ENCODE peak calls at places on chromosome 19, in seven cellular contexts. One of them, this sample, is unnamed.

GRCh38 chr19:11050323-11051114 is 38.7 kb upstream of the LDLR start:
- DNase-seq in neural progenitor cell: no peak
- DNase-seq in hepatocyte: no peak
- DNase-seq in MM.1S: no peak
- DNase-seq in PC-3: no peak
- DNase-seq in GM23248: no peak
- DNase-seq in HCT116: no peak
- DNase-seq in this sample: no peak

GRCh38 chr19:15421726-15422260 is 3.0 kb upstream of the AKAP8L start:
- DNase-seq in MM.1S: no peak
- DNase-seq in hepatocyte: no peak
- DNase-seq in HCT116: no peak
- DNase-seq in neural progenitor cell: no peak
- DNase-seq in PC-3: no peak
- DNase-seq in GM23248: no peak
- DNase-seq in this sample: no peak

GRCh38 chr19:48806818-48807589 is 3.8 kb downstream of the BCAT2 start:
- DNase-seq in GM23248: peak; percentile 73
- DNase-seq in MM.1S: no peak
- DNase-seq in HCT116: no peak
- DNase-seq in neural progenitor cell: peak; percentile 42
- DNase-seq in hepatocyte: peak; percentile 87
- DNase-seq in PC-3: peak; percentile 37
- DNase-seq in this sample: peak; percentile 68

GRCh38 chr19:11641241-11641640 is 44.0 kb downstream of the ZNF627 start:
- DNase-seq in neural progenitor cell: no peak
- DNase-seq in HCT116: no peak
- DNase-seq in PC-3: no peak
- DNase-seq in MM.1S: no peak
- DNase-seq in hepatocyte: no peak
- DNase-seq in GM23248: no peak
- DNase-seq in this sample: no peak

GRCh38 chr19:532578-533484 is 1.3 kb downstream of the CDC34 start:
- DNase-seq in neural progenitor cell: peak; percentile 86
- DNase-seq in GM23248: peak; percentile 83
- DNase-seq in hepatocyte: peak; percentile 83
- DNase-seq in PC-3: peak; percentile 53
- DNase-seq in MM.1S: peak; percentile 64
- DNase-seq in HCT116: peak; percentile 51
- DNase-seq in this sample: peak; percentile 90

GRCh38 chr19:1868971-1869370 is 5.6 kb upstream of the KLF16 start:
- DNase-seq in HCT116: no peak
- DNase-seq in MM.1S: no peak
- DNase-seq in PC-3: no peak
- DNase-seq in GM23248: no peak
- DNase-seq in hepatocyte: no peak
- DNase-seq in neural progenitor cell: no peak
- DNase-seq in this sample: no peak

GRCh38 chr19:6828698-6829633 is 56.5 kb downstream of the VAV1 start:
- DNase-seq in neural progenitor cell: no peak
- DNase-seq in hepatocyte: no peak
- DNase-seq in HCT116: peak; percentile 98
- DNase-seq in MM.1S: peak; percentile 82
- DNase-seq in GM23248: peak; percentile 10
- DNase-seq in PC-3: peak; percentile 81
- DNase-seq in this sample: peak; percentile 83

GRCh38 chr19:51690359-51691121 is 2.6 kb upstream of the SPACA6 start:
- DNase-seq in hepatocyte: peak; percentile 90
- DNase-seq in PC-3: peak; percentile 68
- DNase-seq in MM.1S: no peak
- DNase-seq in HCT116: no peak
- DNase-seq in neural progenitor cell: peak; percentile 87
- DNase-seq in GM23248: peak; percentile 80
- DNase-seq in this sample: peak; percentile 84

DNA sequence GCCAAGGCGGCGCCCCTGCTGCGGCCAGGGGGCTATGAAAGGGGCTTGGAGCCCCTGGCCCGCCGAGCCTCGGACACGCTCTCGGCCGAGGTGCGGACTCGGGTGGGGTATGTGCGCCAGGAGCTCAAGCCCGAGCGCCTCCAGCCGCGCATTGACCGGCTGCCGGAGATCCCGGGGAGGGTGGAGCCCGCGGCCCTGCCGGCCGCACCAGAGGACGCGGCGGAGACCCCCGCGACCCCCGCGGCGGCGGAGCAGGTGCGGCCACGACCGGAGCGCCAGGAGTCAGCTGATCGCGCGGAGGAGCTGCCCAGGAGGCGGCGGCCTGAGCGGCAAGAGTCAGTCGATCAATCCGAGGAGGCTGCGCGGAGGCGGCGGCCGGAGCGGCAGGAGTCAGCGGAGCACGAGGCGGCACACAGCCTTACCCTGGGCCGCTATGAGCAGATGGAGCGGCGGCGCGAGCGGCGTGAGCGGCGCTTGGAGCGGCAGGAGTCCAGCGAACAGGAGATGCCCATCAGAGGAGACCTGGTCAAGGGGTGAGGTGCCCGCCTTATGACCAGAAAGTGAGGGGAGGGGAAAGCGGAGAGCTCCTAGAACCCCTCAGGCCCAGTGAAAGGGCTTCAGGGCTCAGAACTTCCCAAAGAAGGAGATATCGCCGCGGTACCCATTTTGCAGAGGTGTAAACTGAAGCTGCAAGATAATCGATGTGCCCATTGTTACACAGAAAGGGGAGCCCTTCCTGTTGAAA is 8.8 kb upstream of the SHKBP1 start:
- DNase-seq in HCT116: no peak
- DNase-seq in PC-3: no peak
- DNase-seq in MM.1S: no peak
- DNase-seq in hepatocyte: no peak
- DNase-seq in neural progenitor cell: peak; percentile 63
- DNase-seq in GM23248: peak; percentile 35
- DNase-seq in this sample: peak; percentile 62
- TF ChIP-seq EZH2 in HCT116: no peak
- TF ChIP-seq EZH2 in PC-3: no peak
- TF ChIP-seq EZH2 in MM.1S: no peak
- TF ChIP-seq EZH2 in hepatocyte: peak; percentile 90
- TF ChIP-seq EZH2 in neural progenitor cell: peak; percentile 95
- TF ChIP-seq EZH2 in GM23248: no peak
- TF ChIP-seq EZH2 in this sample: peak; percentile 66

GRCh38 chr19:33130433-33130832 is 1.5 kb upstream of the WDR88 start:
- DNase-seq in PC-3: no peak
- DNase-seq in GM23248: no peak
- DNase-seq in neural progenitor cell: no peak
- DNase-seq in hepatocyte: no peak
- DNase-seq in HCT116: no peak
- DNase-seq in MM.1S: no peak
- DNase-seq in this sample: no peak
- TF ChIP-seq EZH2phosphoT487 in PC-3: no peak
- TF ChIP-seq EZH2phosphoT487 in GM23248: no peak
- TF ChIP-seq EZH2phosphoT487 in neural progenitor cell: no peak
- TF ChIP-seq EZH2phosphoT487 in hepatocyte: no peak
- TF ChIP-seq EZH2phosphoT487 in HCT116: no peak
- TF ChIP-seq EZH2phosphoT487 in MM.1S: no peak
- TF ChIP-seq EZH2phosphoT487 in this sample: no peak

GRCh38 chr19:33797821-33798633 is 1.4 kb downstream of the KCTD15 start:
- DNase-seq in MM.1S: no peak
- DNase-seq in GM23248: peak; percentile 54
- DNase-seq in HCT116: no peak
- DNase-seq in PC-3: no peak
- DNase-seq in neural progenitor cell: peak; percentile 88
- DNase-seq in hepatocyte: peak; percentile 55
- DNase-seq in this sample: peak; percentile 83
- TF ChIP-seq EZH2 in MM.1S: no peak
- TF ChIP-seq EZH2 in GM23248: no peak
- TF ChIP-seq EZH2 in HCT116: no peak
- TF ChIP-seq EZH2 in PC-3: no peak
- TF ChIP-seq EZH2 in neural progenitor cell: no peak
- TF ChIP-seq EZH2 in hepatocyte: no peak
- TF ChIP-seq EZH2 in this sample: no peak

GRCh38 chr19:34480971-34481821 is at the start of gene WTIP:
- DNase-seq in hepatocyte: peak; percentile 92
- DNase-seq in PC-3: peak; percentile 32
- DNase-seq in GM23248: peak; percentile 91
- DNase-seq in HCT116: peak; percentile 18
- DNase-seq in neural progenitor cell: peak; percentile 97
- DNase-seq in MM.1S: no peak
- DNase-seq in this sample: peak; percentile 89
- TF ChIP-seq EZH2phosphoT487 in hepatocyte: no peak
- TF ChIP-seq EZH2phosphoT487 in PC-3: no peak
- TF ChIP-seq EZH2phosphoT487 in GM23248: no peak
- TF ChIP-seq EZH2phosphoT487 in HCT116: no peak
- TF ChIP-seq EZH2phosphoT487 in neural progenitor cell: no peak
- TF ChIP-seq EZH2phosphoT487 in MM.1S: no peak
- TF ChIP-seq EZH2phosphoT487 in this sample: no peak

GRCh38 chr19:29843180-29844051 is 31.6 kb downstream of the CCNE1 start:
- DNase-seq in hepatocyte: peak; percentile 76
- DNase-seq in neural progenitor cell: peak; percentile 66
- DNase-seq in PC-3: no peak
- DNase-seq in HCT116: no peak
- DNase-seq in MM.1S: no peak
- DNase-seq in GM23248: peak; percentile 40
- DNase-seq in this sample: peak; percentile 60

GRCh38 chr19:29842471-29843179 is 30.8 kb downstream of the CCNE1 start:
- DNase-seq in neural progenitor cell: no peak
- DNase-seq in GM23248: peak; percentile 29
- DNase-seq in hepatocyte: no peak
- DNase-seq in PC-3: no peak
- DNase-seq in HCT116: no peak
- DNase-seq in MM.1S: no peak
- DNase-seq in this sample: no peak

GRCh38 chr19:29849234-29849633 is 37.4 kb downstream of the CCNE1 start:
- DNase-seq in neural progenitor cell: no peak
- DNase-seq in HCT116: no peak
- DNase-seq in hepatocyte: no peak
- DNase-seq in PC-3: no peak
- DNase-seq in GM23248: no peak
- DNase-seq in MM.1S: no peak
- DNase-seq in this sample: no peak

GRCh38 chr19:29844891-29845575 is 33.2 kb downstream of the CCNE1 start:
- DNase-seq in HCT116: peak; percentile 83
- DNase-seq in PC-3: peak; percentile 81
- DNase-seq in MM.1S: peak; percentile 92
- DNase-seq in hepatocyte: peak; percentile 98
- DNase-seq in neural progenitor cell: peak; percentile 96
- DNase-seq in GM23248: peak; percentile 90
- DNase-seq in this sample: peak; percentile 95

DNA sequence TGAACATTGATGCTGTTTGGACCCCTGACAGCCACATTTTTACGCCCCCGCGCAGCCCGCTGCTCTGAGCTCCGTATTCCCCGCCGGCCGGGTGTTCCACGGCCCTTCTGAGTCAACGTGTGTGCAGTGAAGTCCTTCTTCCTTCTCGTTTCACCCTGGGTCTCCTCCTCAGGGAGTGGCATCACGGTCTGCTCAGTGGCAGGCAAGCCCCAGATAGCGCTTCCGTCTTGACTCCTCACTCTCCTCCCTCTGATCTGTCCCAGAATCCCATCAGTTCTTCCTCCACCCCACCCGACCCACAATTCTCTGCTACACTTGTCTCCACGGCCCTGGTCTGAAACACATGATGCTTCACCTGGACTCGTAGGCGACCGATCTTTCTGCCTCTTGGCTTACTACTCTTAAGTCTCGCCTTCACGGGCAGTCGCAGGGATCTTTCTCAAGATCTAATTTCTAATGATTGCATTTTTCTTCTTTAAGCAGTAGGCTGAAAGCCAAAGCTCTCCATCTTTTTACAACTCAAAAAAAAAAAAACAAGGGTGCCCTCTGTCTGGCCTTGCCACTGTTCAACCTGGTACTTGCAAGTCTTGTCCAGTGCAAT is 33.9 kb downstream of the CCNE1 start:
- DNase-seq in MM.1S: no peak
- DNase-seq in PC-3: no peak
- DNase-seq in GM23248: peak; percentile 71
- DNase-seq in HCT116: no peak
- DNase-seq in hepatocyte: peak; percentile 66
- DNase-seq in neural progenitor cell: peak; percentile 38
- DNase-seq in this sample: peak; percentile 50
- TF ChIP-seq EZH2 in MM.1S: no peak
- TF ChIP-seq EZH2 in PC-3: no peak
- TF ChIP-seq EZH2 in GM23248: no peak
- TF ChIP-seq EZH2 in HCT116: no peak
- TF ChIP-seq EZH2 in hepatocyte: no peak
- TF ChIP-seq EZH2 in neural progenitor cell: no peak
- TF ChIP-seq EZH2 in this sample: no peak

GRCh38 chr19:42412661-42413076 is 14.5 kb downstream of the LIPE start:
- DNase-seq in hepatocyte: no peak
- DNase-seq in MM.1S: no peak
- DNase-seq in GM23248: no peak
- DNase-seq in PC-3: no peak
- DNase-seq in HCT116: no peak
- DNase-seq in neural progenitor cell: no peak
- DNase-seq in this sample: no peak
- TF ChIP-seq EZH2phosphoT487 in hepatocyte: no peak
- TF ChIP-seq EZH2phosphoT487 in MM.1S: no peak
- TF ChIP-seq EZH2phosphoT487 in GM23248: no peak
- TF ChIP-seq EZH2phosphoT487 in PC-3: no peak
- TF ChIP-seq EZH2phosphoT487 in HCT116: no peak
- TF ChIP-seq EZH2phosphoT487 in neural progenitor cell: no peak
- TF ChIP-seq EZH2phosphoT487 in this sample: no peak

GRCh38 chr19:31073485-31074221 is 275.6 kb downstream of the TSHZ3 start:
- DNase-seq in neural progenitor cell: peak; percentile 32
- DNase-seq in MM.1S: no peak
- DNase-seq in HCT116: no peak
- DNase-seq in PC-3: no peak
- DNase-seq in hepatocyte: no peak
- DNase-seq in GM23248: no peak
- DNase-seq in this sample: peak; percentile 13
- TF ChIP-seq EZH2 in neural progenitor cell: no peak
- TF ChIP-seq EZH2 in MM.1S: no peak
- TF ChIP-seq EZH2 in HCT116: no peak
- TF ChIP-seq EZH2 in PC-3: no peak
- TF ChIP-seq EZH2 in hepatocyte: no peak
- TF ChIP-seq EZH2 in GM23248: no peak
- TF ChIP-seq EZH2 in this sample: no peak

DNA sequence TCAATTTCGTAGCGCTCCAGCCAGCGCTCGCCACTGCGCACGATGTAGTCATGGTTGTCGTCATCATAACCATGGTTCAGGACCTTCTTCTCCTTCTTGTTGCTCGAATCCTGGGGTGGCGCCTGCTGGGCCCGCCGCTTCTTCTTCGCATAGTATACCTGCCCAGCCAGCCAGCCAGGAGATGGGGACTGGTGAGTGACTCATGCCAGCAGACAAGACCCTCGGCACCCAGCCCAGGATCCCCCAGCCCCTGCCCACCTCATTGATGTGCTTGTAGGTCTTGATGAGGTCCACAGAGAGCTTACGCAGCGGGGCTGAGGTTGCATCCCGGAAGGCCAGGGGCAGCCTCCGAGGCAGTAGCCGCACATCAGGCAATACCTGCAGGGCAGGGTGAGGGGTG is 3.6 kb downstream of the DYRK1B start:
- DNase-seq in neural progenitor cell: no peak
- DNase-seq in hepatocyte: no peak
- DNase-seq in GM23248: no peak
- DNase-seq in HCT116: no peak
- DNase-seq in PC-3: no peak
- DNase-seq in MM.1S: no peak
- DNase-seq in this sample: no peak
- TF ChIP-seq EZH2phosphoT487 in neural progenitor cell: no peak
- TF ChIP-seq EZH2phosphoT487 in hepatocyte: no peak
- TF ChIP-seq EZH2phosphoT487 in GM23248: no peak
- TF ChIP-seq EZH2phosphoT487 in HCT116: no peak
- TF ChIP-seq EZH2phosphoT487 in PC-3: no peak
- TF ChIP-seq EZH2phosphoT487 in MM.1S: no peak
- TF ChIP-seq EZH2phosphoT487 in this sample: no peak

This sample was measured in GM23338.